ENCODE peak calls at places on chromosomes 2 and 18, in six cellular contexts. Y is pancreas, T is cardiac muscle cell, Q is brain microvascular endothelial cell, M is upper lobe of right lung, D is GM06990. P is an unnamed sample. For H3K27me3, the result is how much of the 10 kb centered on the place peaks cover.

GRCh38 chr2:203685081-203685621 is 21.3 kb upstream of the CD28 start:
- DNase-seq in Y (no peak), T (peak), Q (peak), M (no peak), D (no peak), P (no peak)

GRCh38 chr2:134135793-134136192 is 118.1 kb upstream of the MGAT5 start:
- DNase-seq in Y (no peak), T (no peak), Q (no peak), M (no peak), D (no peak), P (no peak)

GRCh38 chr2:96550787-96551604 is 14.4 kb downstream of the ARID5A start:
- DNase-seq in Y (no peak), T (no peak), Q (no peak), M (no peak), D (no peak), P (no peak)

GRCh38 chr2:174120346-174120745 is 128.0 kb downstream of the OLA1 start:
- DNase-seq in Y (no peak), T (no peak), Q (peak), M (no peak), D (no peak), P (no peak)

GRCh38 chr2:11777066-11777782 is 30.8 kb downstream of the LPIN1 start:
- DNase-seq in Y (no peak), T (no peak), Q (no peak), M (no peak), D (no peak), P (no peak)

GRCh38 chr2:194004590-194005206 is 1652.3 kb upstream of the SLC39A10 start:
- DNase-seq in Y (no peak), T (peak), Q (no peak), M (no peak), D (no peak), P (no peak)

GRCh38 chr2:64276417-64277095 is 132.3 kb upstream of the PELI1 start:
- DNase-seq in Y (no peak), T (peak), Q (no peak), M (no peak), D (no peak), P (no peak)

GRCh38 chr2:136645458-136645857 is 119.9 kb upstream of the THSD7B start:
- DNase-seq in Y (no peak), T (no peak), Q (no peak), M (no peak), D (no peak), P (no peak)

GRCh38 chr2:222239945-222240675 is 58.7 kb downstream of the PAX3 start:
- DNase-seq in Y (no peak), T (no peak), Q (no peak), M (no peak), D (no peak), P (no peak)

GRCh38 chr2:17518212-17519154 is at the start of gene RAD51AP2:
- DNase-seq in Y (peak), T (peak), Q (peak), M (peak), D (peak), P (no peak)

GRCh38 chr2:41283079-41283765 is 764.6 kb upstream of the PKDCC start:
- DNase-seq in Y (no peak), T (no peak), Q (peak), M (no peak), D (no peak), P (no peak)

GRCh38 chr18:36769611-36770314 is 59.0 kb downstream of the TPGS2 start:
- DNase-seq in Y (no peak), T (peak), Q (no peak), M (no peak), D (no peak), P (no peak)

GRCh38 chr2:215364157-215365155 is 52.6 kb downstream of the ATIC start:
- DNase-seq in Y (no peak), T (peak), Q (no peak), M (no peak), D (no peak), P (no peak)

GRCh38 chr2:27202829-27203228 is 9.0 kb upstream of the ATRAID start:
- DNase-seq in Y (no peak), T (peak), Q (no peak), M (no peak), D (no peak), P (no peak)

GRCh38 chr18:42196651-42197050 is 241.6 kb downstream of the PIK3C3 start:
- DNase-seq in Y (no peak), T (peak), Q (no peak), M (no peak), D (no peak), P (no peak)

GRCh38 chr2:233098615-233099014 is 38.5 kb downstream of the INPP5D start:
- DNase-seq in Y (peak), T (peak), Q (no peak), M (peak), D (no peak), P (no peak)

GRCh38 chr18:34342960-34343359 is 118.2 kb upstream of the NOL4 start:
- DNase-seq in Y (no peak), T (no peak), Q (peak), M (no peak), D (no peak), P (no peak)

GRCh38 chr2:27218614-27219013 is 1.4 kb downstream of the CAD start:
- DNase-seq in Y (no peak), T (no peak), Q (no peak), M (no peak), D (no peak), P (no peak)

GRCh38 chr2:150806336-150806735 is 318.9 kb upstream of the RND3 start:
- DNase-seq in Y (no peak), T (peak), Q (peak), M (no peak), D (no peak), P (no peak)

GRCh38 chr2:242036653-242036950 is 167.1 kb downstream of the RTP5 start:
- DNase-seq in Y (no peak), T (no peak), Q (no peak), M (no peak), D (no peak), P (no peak)

GRCh38 chr2:242034996-242035814 is 165.7 kb downstream of the RTP5 start:
- DNase-seq in Y (no peak), T (no peak), Q (no peak), M (peak), D (no peak), P (no peak)

GRCh38 chr2:242032780-242033656 is 163.5 kb downstream of the RTP5 start:
- DNase-seq in Y (no peak), T (no peak), Q (no peak), M (peak), D (no peak), P (no peak)

GRCh38 chr2:242035858-242036652 is 166.5 kb downstream of the RTP5 start:
- DNase-seq in Y (no peak), T (no peak), Q (no peak), M (peak), D (no peak), P (no peak)

DNA sequence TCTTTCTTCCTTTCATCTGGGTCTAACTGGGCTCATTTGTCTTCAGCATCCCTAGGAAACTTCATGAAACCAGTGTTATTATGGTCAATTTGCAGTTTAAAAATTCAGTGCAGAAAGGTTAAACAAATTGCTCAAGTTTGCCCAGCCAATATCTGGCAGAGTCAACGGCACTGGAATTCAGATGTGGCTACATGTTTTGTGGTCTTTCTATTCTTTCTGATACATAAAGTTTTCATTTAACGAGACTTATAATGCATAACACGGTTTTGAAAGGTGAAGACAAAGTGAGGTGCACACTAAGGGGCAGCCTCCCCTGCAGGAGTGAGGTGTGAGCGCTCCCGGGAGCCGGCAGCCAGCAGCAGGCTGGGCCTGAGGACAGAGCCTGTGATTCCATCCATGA is 164.6 kb downstream of the RTP5 start:
- DNase-seq in Y (no peak), T (no peak), Q (no peak), M (no peak), D (no peak), P (no peak)
- H3K27me3 ChIP-seq in Y (under half), T (under half), Q (under half), M (under half), D (under half), P (under half)

GRCh38 chr18:24726727-24727539 is 266.5 kb downstream of the HRH4 start:
- DNase-seq in Y (peak), T (peak), Q (peak), M (no peak), D (no peak), P (peak)
- H3K27me3 ChIP-seq in Y (under half), T (under half), Q (under half), M (under half), D (under half), P (under half)

DNA sequence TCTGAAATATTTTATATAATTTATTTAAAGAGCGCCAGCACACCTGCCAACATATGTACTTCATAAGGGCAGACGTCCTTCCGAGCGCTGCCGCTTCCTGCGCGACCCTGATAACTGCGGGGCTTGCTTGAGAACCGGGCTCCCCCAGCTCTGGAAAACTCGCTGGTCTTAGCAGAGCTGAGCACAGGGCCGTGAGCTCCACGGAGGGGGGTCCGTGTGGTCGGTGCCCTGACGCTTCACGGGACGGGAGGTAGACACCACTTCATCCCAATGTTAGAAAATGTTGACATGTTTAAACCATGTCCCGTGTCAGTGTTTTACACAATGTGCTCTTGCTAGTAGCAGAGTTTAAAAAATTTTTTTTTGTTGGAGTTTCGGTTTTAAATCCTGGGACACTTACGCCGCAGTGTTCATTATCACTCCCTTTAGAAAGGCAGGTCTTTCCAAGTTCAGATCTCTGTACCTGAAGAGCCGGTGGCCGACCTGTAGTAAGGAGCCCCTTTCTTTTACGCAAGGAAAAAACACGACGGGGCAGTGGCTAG is 1.6 kb downstream of the NFATC1 start:
- DNase-seq in Y (no peak), T (no peak), Q (no peak), M (peak), D (no peak), P (no peak)
- H3K27me3 ChIP-seq in Y (under half), T (half or more), Q (under half), M (under half), D (under half), P (under half)

DNA sequence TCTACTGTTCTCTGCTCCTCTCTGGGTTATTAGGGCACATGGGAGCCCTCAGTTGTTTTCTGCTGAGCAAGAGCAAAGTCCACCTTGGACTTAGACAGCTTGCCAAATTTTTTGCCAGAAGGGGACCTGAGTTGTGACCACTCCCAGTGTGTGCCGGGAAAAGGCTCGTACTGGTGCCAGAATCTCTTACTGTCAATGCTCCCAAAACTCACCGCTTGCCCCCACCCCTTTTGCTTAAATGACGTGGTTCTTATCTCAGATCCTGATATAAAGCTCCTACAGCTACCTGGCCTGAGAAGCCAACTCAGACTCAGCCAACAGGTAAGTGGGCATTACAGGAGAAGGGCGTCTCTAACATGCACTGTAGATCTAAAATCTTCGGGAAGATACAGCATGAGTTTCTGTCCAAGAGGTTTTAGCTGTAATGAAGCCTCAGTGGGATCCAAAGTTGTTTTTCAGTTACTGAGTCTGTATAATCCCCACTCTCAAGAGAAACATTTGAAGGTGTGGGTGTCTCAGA is at the start of gene REG1A:
- DNase-seq in Y (peak), T (no peak), Q (no peak), M (no peak), D (no peak), P (no peak)
- H3K27me3 ChIP-seq in Y (under half), T (under half), Q (under half), M (under half), D (under half), P (under half)

GRCh38 chr2:236161082-236161462 is 7.1 kb downstream of the GBX2 start:
- DNase-seq in Y (no peak), T (no peak), Q (no peak), M (no peak), D (no peak), P (no peak)

GRCh38 chr2:236161531-236161930 is 6.7 kb downstream of the GBX2 start:
- DNase-seq in Y (no peak), T (no peak), Q (no peak), M (peak), D (no peak), P (no peak)

GRCh38 chr2:236159778-236160170 is 8.4 kb downstream of the GBX2 start:
- DNase-seq in Y (no peak), T (no peak), Q (no peak), M (peak), D (no peak), P (no peak)

GRCh38 chr2:236158969-236159777 is 9.0 kb downstream of the GBX2 start:
- DNase-seq in Y (no peak), T (no peak), Q (no peak), M (peak), D (no peak), P (no peak)

GRCh38 chr2:236160366-236161081 is 7.7 kb downstream of the GBX2 start:
- DNase-seq in Y (no peak), T (no peak), Q (no peak), M (peak), D (no peak), P (no peak)
- H3K27me3 ChIP-seq in Y (under half), T (half or more), Q (under half), M (half or more), D (under half), P (under half)

GRCh38 chr2:120430957-120431356 is 85.0 kb downstream of the INHBB start:
- DNase-seq in Y (no peak), T (no peak), Q (no peak), M (peak), D (no peak), P (no peak)

GRCh38 chr2:120428748-120429147 is 82.8 kb downstream of the INHBB start:
- DNase-seq in Y (no peak), T (no peak), Q (no peak), M (no peak), D (no peak), P (no peak)

GRCh38 chr2:120430501-120430830 is 84.5 kb downstream of the INHBB start:
- DNase-seq in Y (no peak), T (no peak), Q (no peak), M (peak), D (no peak), P (no peak)

GRCh38 chr2:120431386-120432292 is 85.7 kb downstream of the INHBB start:
- DNase-seq in Y (no peak), T (no peak), Q (no peak), M (peak), D (no peak), P (no peak)

GRCh38 chr2:120429586-120430500 is 83.9 kb downstream of the INHBB start:
- DNase-seq in Y (no peak), T (no peak), Q (no peak), M (peak), D (no peak), P (no peak)
- H3K27me3 ChIP-seq in Y (under half), T (under half), Q (under half), M (under half), D (under half), P (under half)

GRCh38 chr2:19361325-19361990 is 3.0 kb upstream of the OSR1 start:
- DNase-seq in Y (no peak), T (peak), Q (no peak), M (no peak), D (no peak), P (peak)
- H3K27me3 ChIP-seq in Y (under half), T (half or more), Q (under half), M (half or more), D (under half), P (under half)

GRCh38 chr2:199443589-199444130 is 14.1 kb downstream of the SATB2 start:
- DNase-seq in Y (no peak), T (no peak), Q (no peak), M (no peak), D (no peak), P (no peak)
- H3K27me3 ChIP-seq in Y (under half), T (under half), Q (under half), M (under half), D (under half), P (under half)

P was measured in CD4-positive, alpha-beta memory T cell.